ENCODE peak calls at places on chromosome 7, in six cellular contexts. One of them, this sample, is unnamed.
A peak's percentile ranks its signal among the peaks of the same experiment; 100 is the strongest.

GRCh38 chr7:17131060-17131345 is 167.4 kb upstream of the AHR start:
- DNase-seq in stimulated activated CD8-positive, alpha-beta memory T cell treated with anti-CD3 and anti-CD28 coated beads, Interleukin-12 subunit alpha, Interleukin-12 subunit beta, amount 100 ng/mL, for 4 hours: no peak
- DNase-seq in CD8-positive, alpha-beta memory T cell: no peak
- DNase-seq in mucosa of descending colon: no peak
- DNase-seq in smooth muscle cell of the brain vasculature: no peak
- DNase-seq in body of pancreas: no peak
- DNase-seq in this sample: no peak

GRCh38 chr7:25906760-25907159 is 245.2 kb upstream of the NFE2L3 start:
- DNase-seq in body of pancreas: no peak
- DNase-seq in CD8-positive, alpha-beta memory T cell: no peak
- DNase-seq in mucosa of descending colon: no peak
- DNase-seq in smooth muscle cell of the brain vasculature: no peak
- DNase-seq in stimulated activated CD8-positive, alpha-beta memory T cell treated with anti-CD3 and anti-CD28 coated beads, Interleukin-12 subunit alpha, Interleukin-12 subunit beta, amount 100 ng/mL, for 4 hours: no peak
- DNase-seq in this sample: no peak

GRCh38 chr7:45147858-45148652 is 9.5 kb upstream of the RAMP3 start:
- DNase-seq in mucosa of descending colon: no peak
- DNase-seq in CD8-positive, alpha-beta memory T cell: no peak
- DNase-seq in body of pancreas: no peak
- DNase-seq in smooth muscle cell of the brain vasculature: no peak
- DNase-seq in stimulated activated CD8-positive, alpha-beta memory T cell treated with anti-CD3 and anti-CD28 coated beads, Interleukin-12 subunit alpha, Interleukin-12 subunit beta, amount 100 ng/mL, for 4 hours: no peak
- DNase-seq in this sample: no peak

GRCh38 chr7:105920766-105921165 is 42.3 kb upstream of the CDHR3 start:
- DNase-seq in stimulated activated CD8-positive, alpha-beta memory T cell treated with anti-CD3 and anti-CD28 coated beads, Interleukin-12 subunit alpha, Interleukin-12 subunit beta, amount 100 ng/mL, for 4 hours: no peak
- DNase-seq in mucosa of descending colon: no peak
- DNase-seq in smooth muscle cell of the brain vasculature: no peak
- DNase-seq in CD8-positive, alpha-beta memory T cell: no peak
- DNase-seq in body of pancreas: no peak
- DNase-seq in this sample: no peak

GRCh38 chr7:97847791-97848190 is 24.4 kb downstream of the ASNS start:
- DNase-seq in stimulated activated CD8-positive, alpha-beta memory T cell treated with anti-CD3 and anti-CD28 coated beads, Interleukin-12 subunit alpha, Interleukin-12 subunit beta, amount 100 ng/mL, for 4 hours: no peak
- DNase-seq in mucosa of descending colon: no peak
- DNase-seq in body of pancreas: no peak
- DNase-seq in CD8-positive, alpha-beta memory T cell: no peak
- DNase-seq in smooth muscle cell of the brain vasculature: no peak
- DNase-seq in this sample: no peak

GRCh38 chr7:77407906-77408305 is 8.2 kb downstream of the GSAP start:
- DNase-seq in stimulated activated CD8-positive, alpha-beta memory T cell treated with anti-CD3 and anti-CD28 coated beads, Interleukin-12 subunit alpha, Interleukin-12 subunit beta, amount 100 ng/mL, for 4 hours: no peak
- DNase-seq in body of pancreas: no peak
- DNase-seq in CD8-positive, alpha-beta memory T cell: no peak
- DNase-seq in smooth muscle cell of the brain vasculature: no peak
- DNase-seq in mucosa of descending colon: no peak
- DNase-seq in this sample: no peak

GRCh38 chr7:17020250-17020649 is 138.5 kb upstream of the AGR3 start:
- DNase-seq in stimulated activated CD8-positive, alpha-beta memory T cell treated with anti-CD3 and anti-CD28 coated beads, Interleukin-12 subunit alpha, Interleukin-12 subunit beta, amount 100 ng/mL, for 4 hours: no peak
- DNase-seq in smooth muscle cell of the brain vasculature: no peak
- DNase-seq in body of pancreas: no peak
- DNase-seq in mucosa of descending colon: no peak
- DNase-seq in CD8-positive, alpha-beta memory T cell: no peak
- DNase-seq in this sample: no peak

GRCh38 chr7:33050425-33051318 is 11.9 kb downstream of the NT5C3A start:
- DNase-seq in body of pancreas: peak; percentile 35
- DNase-seq in mucosa of descending colon: no peak
- DNase-seq in CD8-positive, alpha-beta memory T cell: peak; percentile 44
- DNase-seq in stimulated activated CD8-positive, alpha-beta memory T cell treated with anti-CD3 and anti-CD28 coated beads, Interleukin-12 subunit alpha, Interleukin-12 subunit beta, amount 100 ng/mL, for 4 hours: no peak
- DNase-seq in smooth muscle cell of the brain vasculature: no peak
- DNase-seq in this sample: no peak

GRCh38 chr7:17236603-17237002 is 61.8 kb upstream of the AHR start:
- DNase-seq in stimulated activated CD8-positive, alpha-beta memory T cell treated with anti-CD3 and anti-CD28 coated beads, Interleukin-12 subunit alpha, Interleukin-12 subunit beta, amount 100 ng/mL, for 4 hours: no peak
- DNase-seq in smooth muscle cell of the brain vasculature: no peak
- DNase-seq in body of pancreas: no peak
- DNase-seq in CD8-positive, alpha-beta memory T cell: no peak
- DNase-seq in mucosa of descending colon: no peak
- DNase-seq in this sample: no peak

GRCh38 chr7:100803398-100804161 is 23.7 kb downstream of the EPHB4 start:
- DNase-seq in smooth muscle cell of the brain vasculature: peak; percentile 59
- DNase-seq in stimulated activated CD8-positive, alpha-beta memory T cell treated with anti-CD3 and anti-CD28 coated beads, Interleukin-12 subunit alpha, Interleukin-12 subunit beta, amount 100 ng/mL, for 4 hours: no peak
- DNase-seq in mucosa of descending colon: no peak
- DNase-seq in body of pancreas: peak; percentile 74
- DNase-seq in CD8-positive, alpha-beta memory T cell: no peak
- DNase-seq in this sample: peak; percentile 60

GRCh38 chr7:46494026-46494425 is 573.0 kb upstream of the IGFBP3 start:
- DNase-seq in stimulated activated CD8-positive, alpha-beta memory T cell treated with anti-CD3 and anti-CD28 coated beads, Interleukin-12 subunit alpha, Interleukin-12 subunit beta, amount 100 ng/mL, for 4 hours: no peak
- DNase-seq in mucosa of descending colon: no peak
- DNase-seq in CD8-positive, alpha-beta memory T cell: no peak
- DNase-seq in smooth muscle cell of the brain vasculature: no peak
- DNase-seq in body of pancreas: no peak
- DNase-seq in this sample: no peak

GRCh38 chr7:148761499-148762278 is 63.0 kb downstream of the CUL1 start:
- DNase-seq in mucosa of descending colon: no peak
- DNase-seq in CD8-positive, alpha-beta memory T cell: no peak
- DNase-seq in body of pancreas: no peak
- DNase-seq in smooth muscle cell of the brain vasculature: no peak
- DNase-seq in stimulated activated CD8-positive, alpha-beta memory T cell treated with anti-CD3 and anti-CD28 coated beads, Interleukin-12 subunit alpha, Interleukin-12 subunit beta, amount 100 ng/mL, for 4 hours: no peak
- DNase-seq in this sample: no peak

GRCh38 chr7:135601182-135601581 is 43.5 kb downstream of the NUP205 start:
- DNase-seq in stimulated activated CD8-positive, alpha-beta memory T cell treated with anti-CD3 and anti-CD28 coated beads, Interleukin-12 subunit alpha, Interleukin-12 subunit beta, amount 100 ng/mL, for 4 hours: no peak
- DNase-seq in mucosa of descending colon: no peak
- DNase-seq in smooth muscle cell of the brain vasculature: no peak
- DNase-seq in body of pancreas: no peak
- DNase-seq in CD8-positive, alpha-beta memory T cell: no peak
- DNase-seq in this sample: no peak

GRCh38 chr7:111363099-111363498 is 199.2 kb downstream of the IMMP2L start:
- DNase-seq in CD8-positive, alpha-beta memory T cell: no peak
- DNase-seq in mucosa of descending colon: no peak
- DNase-seq in body of pancreas: no peak
- DNase-seq in smooth muscle cell of the brain vasculature: no peak
- DNase-seq in stimulated activated CD8-positive, alpha-beta memory T cell treated with anti-CD3 and anti-CD28 coated beads, Interleukin-12 subunit alpha, Interleukin-12 subunit beta, amount 100 ng/mL, for 4 hours: no peak
- DNase-seq in this sample: no peak

GRCh38 chr7:143382126-143382790 is 1.1 kb downstream of the ZYX start:
- DNase-seq in mucosa of descending colon: no peak
- DNase-seq in stimulated activated CD8-positive, alpha-beta memory T cell treated with anti-CD3 and anti-CD28 coated beads, Interleukin-12 subunit alpha, Interleukin-12 subunit beta, amount 100 ng/mL, for 4 hours: no peak
- DNase-seq in body of pancreas: no peak
- DNase-seq in smooth muscle cell of the brain vasculature: no peak
- DNase-seq in CD8-positive, alpha-beta memory T cell: no peak
- DNase-seq in this sample: no peak

GRCh38 chr7:45937301-45937700 is 16.2 kb upstream of the IGFBP3 start:
- DNase-seq in mucosa of descending colon: no peak
- DNase-seq in stimulated activated CD8-positive, alpha-beta memory T cell treated with anti-CD3 and anti-CD28 coated beads, Interleukin-12 subunit alpha, Interleukin-12 subunit beta, amount 100 ng/mL, for 4 hours: no peak
- DNase-seq in body of pancreas: no peak
- DNase-seq in smooth muscle cell of the brain vasculature: no peak
- DNase-seq in CD8-positive, alpha-beta memory T cell: no peak
- DNase-seq in this sample: no peak

GRCh38 chr7:149291036-149291835 is 29.2 kb downstream of the ZNF783 start:
- DNase-seq in body of pancreas: no peak
- DNase-seq in stimulated activated CD8-positive, alpha-beta memory T cell treated with anti-CD3 and anti-CD28 coated beads, Interleukin-12 subunit alpha, Interleukin-12 subunit beta, amount 100 ng/mL, for 4 hours: no peak
- DNase-seq in CD8-positive, alpha-beta memory T cell: no peak
- DNase-seq in smooth muscle cell of the brain vasculature: no peak
- DNase-seq in mucosa of descending colon: no peak
- DNase-seq in this sample: no peak

GRCh38 chr7:128025380-128025779 is 5.9 kb downstream of the LRRC4 start:
- DNase-seq in body of pancreas: no peak
- DNase-seq in smooth muscle cell of the brain vasculature: no peak
- DNase-seq in CD8-positive, alpha-beta memory T cell: no peak
- DNase-seq in stimulated activated CD8-positive, alpha-beta memory T cell treated with anti-CD3 and anti-CD28 coated beads, Interleukin-12 subunit alpha, Interleukin-12 subunit beta, amount 100 ng/mL, for 4 hours: no peak
- DNase-seq in mucosa of descending colon: no peak
- DNase-seq in this sample: no peak

GRCh38 chr7:84811427-84811826 is 375.4 kb downstream of the SEMA3D start:
- DNase-seq in mucosa of descending colon: no peak
- DNase-seq in stimulated activated CD8-positive, alpha-beta memory T cell treated with anti-CD3 and anti-CD28 coated beads, Interleukin-12 subunit alpha, Interleukin-12 subunit beta, amount 100 ng/mL, for 4 hours: no peak
- DNase-seq in CD8-positive, alpha-beta memory T cell: no peak
- DNase-seq in body of pancreas: no peak
- DNase-seq in smooth muscle cell of the brain vasculature: no peak
- DNase-seq in this sample: no peak

GRCh38 chr7:137474627-137475026 is 131.1 kb upstream of the PTN start:
- DNase-seq in smooth muscle cell of the brain vasculature: no peak
- DNase-seq in body of pancreas: no peak
- DNase-seq in stimulated activated CD8-positive, alpha-beta memory T cell treated with anti-CD3 and anti-CD28 coated beads, Interleukin-12 subunit alpha, Interleukin-12 subunit beta, amount 100 ng/mL, for 4 hours: no peak
- DNase-seq in CD8-positive, alpha-beta memory T cell: no peak
- DNase-seq in mucosa of descending colon: no peak
- DNase-seq in this sample: no peak

GRCh38 chr7:96120856-96121255 is 201.0 kb downstream of the SLC25A13 start:
- DNase-seq in CD8-positive, alpha-beta memory T cell: no peak
- DNase-seq in smooth muscle cell of the brain vasculature: no peak
- DNase-seq in mucosa of descending colon: no peak
- DNase-seq in stimulated activated CD8-positive, alpha-beta memory T cell treated with anti-CD3 and anti-CD28 coated beads, Interleukin-12 subunit alpha, Interleukin-12 subunit beta, amount 100 ng/mL, for 4 hours: no peak
- DNase-seq in body of pancreas: no peak
- DNase-seq in this sample: no peak

GRCh38 chr7:130845581-130846085 is 111.6 kb upstream of the KLF14 start:
- DNase-seq in smooth muscle cell of the brain vasculature: no peak
- DNase-seq in stimulated activated CD8-positive, alpha-beta memory T cell treated with anti-CD3 and anti-CD28 coated beads, Interleukin-12 subunit alpha, Interleukin-12 subunit beta, amount 100 ng/mL, for 4 hours: no peak
- DNase-seq in body of pancreas: no peak
- DNase-seq in mucosa of descending colon: no peak
- DNase-seq in CD8-positive, alpha-beta memory T cell: no peak
- DNase-seq in this sample: no peak

GRCh38 chr7:17041324-17041723 is 159.5 kb upstream of the AGR3 start:
- DNase-seq in stimulated activated CD8-positive, alpha-beta memory T cell treated with anti-CD3 and anti-CD28 coated beads, Interleukin-12 subunit alpha, Interleukin-12 subunit beta, amount 100 ng/mL, for 4 hours: no peak
- DNase-seq in smooth muscle cell of the brain vasculature: peak; percentile 20
- DNase-seq in body of pancreas: no peak
- DNase-seq in CD8-positive, alpha-beta memory T cell: no peak
- DNase-seq in mucosa of descending colon: no peak
- DNase-seq in this sample: no peak

GRCh38 chr7:147547252-147547897 is 1043.2 kb upstream of the C7orf33 start:
- DNase-seq in mucosa of descending colon: no peak
- DNase-seq in CD8-positive, alpha-beta memory T cell: no peak
- DNase-seq in body of pancreas: peak; percentile 58
- DNase-seq in stimulated activated CD8-positive, alpha-beta memory T cell treated with anti-CD3 and anti-CD28 coated beads, Interleukin-12 subunit alpha, Interleukin-12 subunit beta, amount 100 ng/mL, for 4 hours: no peak
- DNase-seq in smooth muscle cell of the brain vasculature: peak; percentile 7
- DNase-seq in this sample: no peak

GRCh38 chr7:36370046-36370445 is 19.6 kb upstream of the ANLN start:
- DNase-seq in smooth muscle cell of the brain vasculature: no peak
- DNase-seq in mucosa of descending colon: no peak
- DNase-seq in CD8-positive, alpha-beta memory T cell: no peak
- DNase-seq in body of pancreas: no peak
- DNase-seq in stimulated activated CD8-positive, alpha-beta memory T cell treated with anti-CD3 and anti-CD28 coated beads, Interleukin-12 subunit alpha, Interleukin-12 subunit beta, amount 100 ng/mL, for 4 hours: no peak
- DNase-seq in this sample: no peak

GRCh38 chr7:159204664-159205063 is 60.0 kb upstream of the VIPR2 start:
- DNase-seq in mucosa of descending colon: no peak
- DNase-seq in body of pancreas: no peak
- DNase-seq in smooth muscle cell of the brain vasculature: no peak
- DNase-seq in stimulated activated CD8-positive, alpha-beta memory T cell treated with anti-CD3 and anti-CD28 coated beads, Interleukin-12 subunit alpha, Interleukin-12 subunit beta, amount 100 ng/mL, for 4 hours: no peak
- DNase-seq in CD8-positive, alpha-beta memory T cell: no peak
- DNase-seq in this sample: no peak

GRCh38 chr7:130292682-130293257 is at the start of gene CPA4:
- DNase-seq in body of pancreas: no peak
- DNase-seq in stimulated activated CD8-positive, alpha-beta memory T cell treated with anti-CD3 and anti-CD28 coated beads, Interleukin-12 subunit alpha, Interleukin-12 subunit beta, amount 100 ng/mL, for 4 hours: no peak
- DNase-seq in mucosa of descending colon: no peak
- DNase-seq in smooth muscle cell of the brain vasculature: peak; percentile 66
- DNase-seq in CD8-positive, alpha-beta memory T cell: no peak
- DNase-seq in this sample: no peak

GRCh38 chr7:12152196-12152918 is 58.7 kb upstream of the TMEM106B start:
- DNase-seq in CD8-positive, alpha-beta memory T cell: no peak
- DNase-seq in stimulated activated CD8-positive, alpha-beta memory T cell treated with anti-CD3 and anti-CD28 coated beads, Interleukin-12 subunit alpha, Interleukin-12 subunit beta, amount 100 ng/mL, for 4 hours: no peak
- DNase-seq in mucosa of descending colon: no peak
- DNase-seq in smooth muscle cell of the brain vasculature: no peak
- DNase-seq in body of pancreas: no peak
- DNase-seq in this sample: no peak

GRCh38 chr7:101953248-101953819 is 135.9 kb downstream of the CUX1 start:
- DNase-seq in stimulated activated CD8-positive, alpha-beta memory T cell treated with anti-CD3 and anti-CD28 coated beads, Interleukin-12 subunit alpha, Interleukin-12 subunit beta, amount 100 ng/mL, for 4 hours: no peak
- DNase-seq in body of pancreas: peak; percentile 25
- DNase-seq in smooth muscle cell of the brain vasculature: no peak
- DNase-seq in CD8-positive, alpha-beta memory T cell: no peak
- DNase-seq in mucosa of descending colon: no peak
- DNase-seq in this sample: no peak

GRCh38 chr7:7114575-7115291 is 67.6 kb upstream of the C1GALT1 start:
- DNase-seq in CD8-positive, alpha-beta memory T cell: no peak
- DNase-seq in body of pancreas: peak; percentile 44
- DNase-seq in smooth muscle cell of the brain vasculature: no peak
- DNase-seq in mucosa of descending colon: no peak
- DNase-seq in stimulated activated CD8-positive, alpha-beta memory T cell treated with anti-CD3 and anti-CD28 coated beads, Interleukin-12 subunit alpha, Interleukin-12 subunit beta, amount 100 ng/mL, for 4 hours: no peak
- DNase-seq in this sample: no peak

GRCh38 chr7:68671046-68671445 is 927.2 kb upstream of the AUTS2 start:
- DNase-seq in body of pancreas: no peak
- DNase-seq in stimulated activated CD8-positive, alpha-beta memory T cell treated with anti-CD3 and anti-CD28 coated beads, Interleukin-12 subunit alpha, Interleukin-12 subunit beta, amount 100 ng/mL, for 4 hours: no peak
- DNase-seq in smooth muscle cell of the brain vasculature: no peak
- DNase-seq in mucosa of descending colon: no peak
- DNase-seq in CD8-positive, alpha-beta memory T cell: no peak
- DNase-seq in this sample: no peak

GRCh38 chr7:4069268-4070095 is 612.6 kb upstream of the FOXK1 start:
- DNase-seq in body of pancreas: no peak
- DNase-seq in CD8-positive, alpha-beta memory T cell: no peak
- DNase-seq in mucosa of descending colon: no peak
- DNase-seq in stimulated activated CD8-positive, alpha-beta memory T cell treated with anti-CD3 and anti-CD28 coated beads, Interleukin-12 subunit alpha, Interleukin-12 subunit beta, amount 100 ng/mL, for 4 hours: no peak
- DNase-seq in smooth muscle cell of the brain vasculature: no peak
- DNase-seq in this sample: no peak

GRCh38 chr7:44183386-44183785 is 5.9 kb downstream of the GCK start:
- DNase-seq in smooth muscle cell of the brain vasculature: no peak
- DNase-seq in stimulated activated CD8-positive, alpha-beta memory T cell treated with anti-CD3 and anti-CD28 coated beads, Interleukin-12 subunit alpha, Interleukin-12 subunit beta, amount 100 ng/mL, for 4 hours: no peak
- DNase-seq in mucosa of descending colon: no peak
- DNase-seq in CD8-positive, alpha-beta memory T cell: no peak
- DNase-seq in body of pancreas: no peak
- DNase-seq in this sample: no peak

GRCh38 chr7:132061931-132062330 is 505.5 kb upstream of the PODXL start:
- DNase-seq in mucosa of descending colon: no peak
- DNase-seq in CD8-positive, alpha-beta memory T cell: no peak
- DNase-seq in stimulated activated CD8-positive, alpha-beta memory T cell treated with anti-CD3 and anti-CD28 coated beads, Interleukin-12 subunit alpha, Interleukin-12 subunit beta, amount 100 ng/mL, for 4 hours: no peak
- DNase-seq in smooth muscle cell of the brain vasculature: no peak
- DNase-seq in body of pancreas: no peak
- DNase-seq in this sample: no peak

GRCh38 chr7:954330-955238 is at the start of gene ADAP1:
- DNase-seq in CD8-positive, alpha-beta memory T cell: peak; percentile 62
- DNase-seq in mucosa of descending colon: peak; percentile 68
- DNase-seq in body of pancreas: peak; percentile 62
- DNase-seq in stimulated activated CD8-positive, alpha-beta memory T cell treated with anti-CD3 and anti-CD28 coated beads, Interleukin-12 subunit alpha, Interleukin-12 subunit beta, amount 100 ng/mL, for 4 hours: peak; percentile 60
- DNase-seq in smooth muscle cell of the brain vasculature: no peak
- DNase-seq in this sample: peak; percentile 48

GRCh38 chr7:107697246-107698044 is 36.8 kb downstream of the SLC26A4 start:
- DNase-seq in mucosa of descending colon: no peak
- DNase-seq in stimulated activated CD8-positive, alpha-beta memory T cell treated with anti-CD3 and anti-CD28 coated beads, Interleukin-12 subunit alpha, Interleukin-12 subunit beta, amount 100 ng/mL, for 4 hours: no peak
- DNase-seq in body of pancreas: no peak
- DNase-seq in CD8-positive, alpha-beta memory T cell: no peak
- DNase-seq in smooth muscle cell of the brain vasculature: no peak
- DNase-seq in this sample: no peak

This sample was measured in activated T-helper 2 cell treated with anti-CD3 and anti-CD28 coated beads, Interferon-gamma antibody, Interleukin-2, Interleukin-4, amounts not matched to agents 10 μg/mL and 5 μg/mL and 100 μg/mL, durations not matched to agents 14 hours and 24 hours and 36 hours.